ENCODE peak calls at places on chromosome 20, in nine cellular contexts. One of them, this sample, is unnamed.

GRCh38 chr20:19977373-19977770 is 39.8 kb upstream of the NAA20 start:
- DNase-seq in suprapubic skin: no peak
- DNase-seq in left lung: no peak
- DNase-seq in central memory CD4-positive, alpha-beta T cell: no peak
- DNase-seq in mesenchymal stem cell: no peak
- DNase-seq in effector CD8-positive, alpha-beta T cell: no peak
- DNase-seq in pons: no peak
- DNase-seq in posterior cingulate gyrus: no peak
- DNase-seq in stimulated activated CD4-positive, alpha-beta T cell treated with anti-CD3 and anti-CD28 coated beads, Interleukin-4, amount 100 ng/mL, for 4 hours: no peak
- DNase-seq in this sample: no peak

GRCh38 chr20:23371496-23371895 is 9.5 kb downstream of the GZF1 start:
- DNase-seq in central memory CD4-positive, alpha-beta T cell: no peak
- DNase-seq in suprapubic skin: no peak
- DNase-seq in mesenchymal stem cell: no peak
- DNase-seq in pons: no peak
- DNase-seq in stimulated activated CD4-positive, alpha-beta T cell treated with anti-CD3 and anti-CD28 coated beads, Interleukin-4, amount 100 ng/mL, for 4 hours: no peak
- DNase-seq in effector CD8-positive, alpha-beta T cell: no peak
- DNase-seq in left lung: no peak
- DNase-seq in posterior cingulate gyrus: no peak
- DNase-seq in this sample: no peak

GRCh38 chr20:47319517-47320252 is 36.8 kb downstream of the ZMYND8 start:
- DNase-seq in left lung: peak; percentile 75
- DNase-seq in posterior cingulate gyrus: peak; percentile 47
- DNase-seq in effector CD8-positive, alpha-beta T cell: no peak
- DNase-seq in central memory CD4-positive, alpha-beta T cell: no peak
- DNase-seq in stimulated activated CD4-positive, alpha-beta T cell treated with anti-CD3 and anti-CD28 coated beads, Interleukin-4, amount 100 ng/mL, for 4 hours: no peak
- DNase-seq in pons: peak; percentile 82
- DNase-seq in suprapubic skin: peak; percentile 84
- DNase-seq in mesenchymal stem cell: peak; percentile 83
- DNase-seq in this sample: no peak

GRCh38 chr20:54062812-54063280 is 7.5 kb downstream of the BCAS1 start:
- DNase-seq in posterior cingulate gyrus: no peak
- DNase-seq in mesenchymal stem cell: peak; percentile 45
- DNase-seq in stimulated activated CD4-positive, alpha-beta T cell treated with anti-CD3 and anti-CD28 coated beads, Interleukin-4, amount 100 ng/mL, for 4 hours: no peak
- DNase-seq in central memory CD4-positive, alpha-beta T cell: peak; percentile 13
- DNase-seq in pons: peak; percentile 89
- DNase-seq in suprapubic skin: no peak
- DNase-seq in effector CD8-positive, alpha-beta T cell: no peak
- DNase-seq in left lung: no peak
- DNase-seq in this sample: no peak

GRCh38 chr20:2150660-2151059 is 49.0 kb downstream of the STK35 start:
- DNase-seq in effector CD8-positive, alpha-beta T cell: no peak
- DNase-seq in posterior cingulate gyrus: no peak
- DNase-seq in pons: no peak
- DNase-seq in central memory CD4-positive, alpha-beta T cell: no peak
- DNase-seq in left lung: no peak
- DNase-seq in stimulated activated CD4-positive, alpha-beta T cell treated with anti-CD3 and anti-CD28 coated beads, Interleukin-4, amount 100 ng/mL, for 4 hours: no peak
- DNase-seq in mesenchymal stem cell: no peak
- DNase-seq in suprapubic skin: no peak
- DNase-seq in this sample: no peak

GRCh38 chr20:13941031-13941430 is 49.4 kb downstream of the SEL1L2 start:
- DNase-seq in mesenchymal stem cell: no peak
- DNase-seq in stimulated activated CD4-positive, alpha-beta T cell treated with anti-CD3 and anti-CD28 coated beads, Interleukin-4, amount 100 ng/mL, for 4 hours: no peak
- DNase-seq in central memory CD4-positive, alpha-beta T cell: no peak
- DNase-seq in left lung: no peak
- DNase-seq in posterior cingulate gyrus: no peak
- DNase-seq in effector CD8-positive, alpha-beta T cell: no peak
- DNase-seq in pons: no peak
- DNase-seq in suprapubic skin: no peak
- DNase-seq in this sample: no peak

GRCh38 chr20:48697845-48698491 is 129.8 kb downstream of the PREX1 start:
- DNase-seq in stimulated activated CD4-positive, alpha-beta T cell treated with anti-CD3 and anti-CD28 coated beads, Interleukin-4, amount 100 ng/mL, for 4 hours: no peak
- DNase-seq in central memory CD4-positive, alpha-beta T cell: no peak
- DNase-seq in effector CD8-positive, alpha-beta T cell: no peak
- DNase-seq in left lung: peak; percentile 89
- DNase-seq in mesenchymal stem cell: peak; percentile 53
- DNase-seq in pons: peak; percentile 77
- DNase-seq in posterior cingulate gyrus: no peak
- DNase-seq in suprapubic skin: no peak
- DNase-seq in this sample: no peak

GRCh38 chr20:35901678-35902544 is 52.4 kb downstream of the SCAND1 start:
- DNase-seq in central memory CD4-positive, alpha-beta T cell: no peak
- DNase-seq in stimulated activated CD4-positive, alpha-beta T cell treated with anti-CD3 and anti-CD28 coated beads, Interleukin-4, amount 100 ng/mL, for 4 hours: no peak
- DNase-seq in effector CD8-positive, alpha-beta T cell: no peak
- DNase-seq in mesenchymal stem cell: peak; percentile 92
- DNase-seq in pons: no peak
- DNase-seq in left lung: no peak
- DNase-seq in posterior cingulate gyrus: no peak
- DNase-seq in suprapubic skin: no peak
- DNase-seq in this sample: no peak

GRCh38 chr20:9294081-9294480 is 220.3 kb upstream of the LAMP5 start:
- DNase-seq in posterior cingulate gyrus: no peak
- DNase-seq in left lung: no peak
- DNase-seq in pons: no peak
- DNase-seq in suprapubic skin: no peak
- DNase-seq in effector CD8-positive, alpha-beta T cell: no peak
- DNase-seq in central memory CD4-positive, alpha-beta T cell: no peak
- DNase-seq in stimulated activated CD4-positive, alpha-beta T cell treated with anti-CD3 and anti-CD28 coated beads, Interleukin-4, amount 100 ng/mL, for 4 hours: no peak
- DNase-seq in mesenchymal stem cell: peak; percentile 77
- DNase-seq in this sample: no peak

GRCh38 chr20:42027746-42028268 is 409.6 kb upstream of the CHD6 start:
- DNase-seq in mesenchymal stem cell: no peak
- DNase-seq in posterior cingulate gyrus: no peak
- DNase-seq in suprapubic skin: no peak
- DNase-seq in effector CD8-positive, alpha-beta T cell: no peak
- DNase-seq in central memory CD4-positive, alpha-beta T cell: no peak
- DNase-seq in pons: no peak
- DNase-seq in stimulated activated CD4-positive, alpha-beta T cell treated with anti-CD3 and anti-CD28 coated beads, Interleukin-4, amount 100 ng/mL, for 4 hours: no peak
- DNase-seq in left lung: no peak
- DNase-seq in this sample: no peak

GRCh38 chr20:57893364-57894001 is 183.7 kb upstream of the PMEPA1 start:
- DNase-seq in stimulated activated CD4-positive, alpha-beta T cell treated with anti-CD3 and anti-CD28 coated beads, Interleukin-4, amount 100 ng/mL, for 4 hours: no peak
- DNase-seq in left lung: no peak
- DNase-seq in mesenchymal stem cell: no peak
- DNase-seq in effector CD8-positive, alpha-beta T cell: no peak
- DNase-seq in posterior cingulate gyrus: peak; percentile 25
- DNase-seq in pons: no peak
- DNase-seq in suprapubic skin: no peak
- DNase-seq in central memory CD4-positive, alpha-beta T cell: no peak
- DNase-seq in this sample: no peak

GRCh38 chr20:34536798-34537394 is 20.7 kb downstream of the DYNLRB1 start:
- DNase-seq in effector CD8-positive, alpha-beta T cell: no peak
- DNase-seq in posterior cingulate gyrus: peak; percentile 68
- DNase-seq in stimulated activated CD4-positive, alpha-beta T cell treated with anti-CD3 and anti-CD28 coated beads, Interleukin-4, amount 100 ng/mL, for 4 hours: peak; percentile 45
- DNase-seq in pons: no peak
- DNase-seq in central memory CD4-positive, alpha-beta T cell: peak; percentile 31
- DNase-seq in mesenchymal stem cell: peak; percentile 31
- DNase-seq in suprapubic skin: no peak
- DNase-seq in left lung: no peak
- DNase-seq in this sample: no peak

GRCh38 chr20:20614391-20614790 is 98.1 kb downstream of the RALGAPA2 start:
- DNase-seq in central memory CD4-positive, alpha-beta T cell: no peak
- DNase-seq in suprapubic skin: no peak
- DNase-seq in pons: no peak
- DNase-seq in posterior cingulate gyrus: no peak
- DNase-seq in stimulated activated CD4-positive, alpha-beta T cell treated with anti-CD3 and anti-CD28 coated beads, Interleukin-4, amount 100 ng/mL, for 4 hours: no peak
- DNase-seq in mesenchymal stem cell: no peak
- DNase-seq in left lung: no peak
- DNase-seq in effector CD8-positive, alpha-beta T cell: no peak
- DNase-seq in this sample: no peak

GRCh38 chr20:24118781-24119175 is 130.2 kb upstream of the GGTLC1 start:
- DNase-seq in effector CD8-positive, alpha-beta T cell: no peak
- DNase-seq in posterior cingulate gyrus: no peak
- DNase-seq in central memory CD4-positive, alpha-beta T cell: no peak
- DNase-seq in mesenchymal stem cell: no peak
- DNase-seq in left lung: no peak
- DNase-seq in suprapubic skin: no peak
- DNase-seq in stimulated activated CD4-positive, alpha-beta T cell treated with anti-CD3 and anti-CD28 coated beads, Interleukin-4, amount 100 ng/mL, for 4 hours: no peak
- DNase-seq in pons: no peak
- DNase-seq in this sample: no peak

GRCh38 chr20:37179671-37180524 is 550 bp upstream of the MROH8 start:
- DNase-seq in pons: peak; percentile 22
- DNase-seq in left lung: no peak
- DNase-seq in central memory CD4-positive, alpha-beta T cell: no peak
- DNase-seq in posterior cingulate gyrus: no peak
- DNase-seq in suprapubic skin: no peak
- DNase-seq in stimulated activated CD4-positive, alpha-beta T cell treated with anti-CD3 and anti-CD28 coated beads, Interleukin-4, amount 100 ng/mL, for 4 hours: peak; percentile 15
- DNase-seq in effector CD8-positive, alpha-beta T cell: no peak
- DNase-seq in mesenchymal stem cell: peak; percentile 70
- DNase-seq in this sample: no peak

GRCh38 chr20:49775229-49775693 is 37.4 kb upstream of the SLC9A8 start:
- DNase-seq in central memory CD4-positive, alpha-beta T cell: no peak
- DNase-seq in effector CD8-positive, alpha-beta T cell: no peak
- DNase-seq in left lung: peak; percentile 64
- DNase-seq in stimulated activated CD4-positive, alpha-beta T cell treated with anti-CD3 and anti-CD28 coated beads, Interleukin-4, amount 100 ng/mL, for 4 hours: no peak
- DNase-seq in posterior cingulate gyrus: no peak
- DNase-seq in pons: no peak
- DNase-seq in mesenchymal stem cell: peak; percentile 94
- DNase-seq in suprapubic skin: no peak
- DNase-seq in this sample: no peak

GRCh38 chr20:16865406-16865805 is 117.2 kb downstream of the OTOR start:
- DNase-seq in effector CD8-positive, alpha-beta T cell: no peak
- DNase-seq in mesenchymal stem cell: no peak
- DNase-seq in pons: no peak
- DNase-seq in posterior cingulate gyrus: no peak
- DNase-seq in central memory CD4-positive, alpha-beta T cell: no peak
- DNase-seq in stimulated activated CD4-positive, alpha-beta T cell treated with anti-CD3 and anti-CD28 coated beads, Interleukin-4, amount 100 ng/mL, for 4 hours: no peak
- DNase-seq in suprapubic skin: no peak
- DNase-seq in left lung: no peak
- DNase-seq in this sample: no peak

GRCh38 chr20:24698189-24698588 is 228.8 kb downstream of the SYNDIG1 start:
- DNase-seq in effector CD8-positive, alpha-beta T cell: no peak
- DNase-seq in stimulated activated CD4-positive, alpha-beta T cell treated with anti-CD3 and anti-CD28 coated beads, Interleukin-4, amount 100 ng/mL, for 4 hours: no peak
- DNase-seq in mesenchymal stem cell: no peak
- DNase-seq in pons: no peak
- DNase-seq in posterior cingulate gyrus: no peak
- DNase-seq in suprapubic skin: peak; percentile 56
- DNase-seq in left lung: no peak
- DNase-seq in central memory CD4-positive, alpha-beta T cell: no peak
- DNase-seq in this sample: no peak

GRCh38 chr20:56796345-56796744 is 167.2 kb downstream of the TFAP2C start:
- DNase-seq in suprapubic skin: no peak
- DNase-seq in central memory CD4-positive, alpha-beta T cell: no peak
- DNase-seq in effector CD8-positive, alpha-beta T cell: no peak
- DNase-seq in left lung: no peak
- DNase-seq in mesenchymal stem cell: no peak
- DNase-seq in pons: no peak
- DNase-seq in posterior cingulate gyrus: no peak
- DNase-seq in stimulated activated CD4-positive, alpha-beta T cell treated with anti-CD3 and anti-CD28 coated beads, Interleukin-4, amount 100 ng/mL, for 4 hours: no peak
- DNase-seq in this sample: no peak

GRCh38 chr20:58994390-58995159 is 12.5 kb downstream of the CTSZ start:
- DNase-seq in central memory CD4-positive, alpha-beta T cell: no peak
- DNase-seq in posterior cingulate gyrus: no peak
- DNase-seq in left lung: no peak
- DNase-seq in suprapubic skin: no peak
- DNase-seq in effector CD8-positive, alpha-beta T cell: no peak
- DNase-seq in pons: no peak
- DNase-seq in stimulated activated CD4-positive, alpha-beta T cell treated with anti-CD3 and anti-CD28 coated beads, Interleukin-4, amount 100 ng/mL, for 4 hours: no peak
- DNase-seq in mesenchymal stem cell: no peak
- DNase-seq in this sample: no peak

GRCh38 chr20:45136911-45137310 is 12.6 kb upstream of the WFDC12 start:
- DNase-seq in pons: no peak
- DNase-seq in left lung: no peak
- DNase-seq in mesenchymal stem cell: no peak
- DNase-seq in posterior cingulate gyrus: no peak
- DNase-seq in effector CD8-positive, alpha-beta T cell: no peak
- DNase-seq in suprapubic skin: no peak
- DNase-seq in stimulated activated CD4-positive, alpha-beta T cell treated with anti-CD3 and anti-CD28 coated beads, Interleukin-4, amount 100 ng/mL, for 4 hours: no peak
- DNase-seq in central memory CD4-positive, alpha-beta T cell: no peak
- DNase-seq in this sample: no peak

GRCh38 chr20:10636326-10636818 is 37.4 kb downstream of the JAG1 start:
- DNase-seq in suprapubic skin: no peak
- DNase-seq in posterior cingulate gyrus: no peak
- DNase-seq in pons: no peak
- DNase-seq in effector CD8-positive, alpha-beta T cell: no peak
- DNase-seq in central memory CD4-positive, alpha-beta T cell: no peak
- DNase-seq in mesenchymal stem cell: peak; percentile 43
- DNase-seq in left lung: no peak
- DNase-seq in stimulated activated CD4-positive, alpha-beta T cell treated with anti-CD3 and anti-CD28 coated beads, Interleukin-4, amount 100 ng/mL, for 4 hours: no peak
- DNase-seq in this sample: no peak

GRCh38 chr20:57198359-57199072 is 67.9 kb downstream of the BMP7 start:
- DNase-seq in posterior cingulate gyrus: no peak
- DNase-seq in stimulated activated CD4-positive, alpha-beta T cell treated with anti-CD3 and anti-CD28 coated beads, Interleukin-4, amount 100 ng/mL, for 4 hours: no peak
- DNase-seq in left lung: no peak
- DNase-seq in mesenchymal stem cell: peak; percentile 11
- DNase-seq in central memory CD4-positive, alpha-beta T cell: no peak
- DNase-seq in effector CD8-positive, alpha-beta T cell: no peak
- DNase-seq in suprapubic skin: no peak
- DNase-seq in pons: no peak
- DNase-seq in this sample: no peak

GRCh38 chr20:43726811-43727338 is at the start of gene GTSF1L:
- DNase-seq in left lung: no peak
- DNase-seq in mesenchymal stem cell: no peak
- DNase-seq in suprapubic skin: no peak
- DNase-seq in pons: no peak
- DNase-seq in central memory CD4-positive, alpha-beta T cell: no peak
- DNase-seq in effector CD8-positive, alpha-beta T cell: no peak
- DNase-seq in posterior cingulate gyrus: no peak
- DNase-seq in stimulated activated CD4-positive, alpha-beta T cell treated with anti-CD3 and anti-CD28 coated beads, Interleukin-4, amount 100 ng/mL, for 4 hours: no peak
- DNase-seq in this sample: no peak

GRCh38 chr20:40809361-40809760 is 120.3 kb upstream of the MAFB start:
- DNase-seq in left lung: no peak
- DNase-seq in effector CD8-positive, alpha-beta T cell: no peak
- DNase-seq in central memory CD4-positive, alpha-beta T cell: no peak
- DNase-seq in suprapubic skin: no peak
- DNase-seq in posterior cingulate gyrus: no peak
- DNase-seq in pons: no peak
- DNase-seq in mesenchymal stem cell: no peak
- DNase-seq in stimulated activated CD4-positive, alpha-beta T cell treated with anti-CD3 and anti-CD28 coated beads, Interleukin-4, amount 100 ng/mL, for 4 hours: no peak
- DNase-seq in this sample: no peak

GRCh38 chr20:40777653-40778052 is 88.6 kb upstream of the MAFB start:
- DNase-seq in effector CD8-positive, alpha-beta T cell: no peak
- DNase-seq in pons: no peak
- DNase-seq in mesenchymal stem cell: no peak
- DNase-seq in left lung: no peak
- DNase-seq in posterior cingulate gyrus: no peak
- DNase-seq in suprapubic skin: no peak
- DNase-seq in central memory CD4-positive, alpha-beta T cell: no peak
- DNase-seq in stimulated activated CD4-positive, alpha-beta T cell treated with anti-CD3 and anti-CD28 coated beads, Interleukin-4, amount 100 ng/mL, for 4 hours: no peak
- DNase-seq in this sample: no peak

GRCh38 chr20:36784900-36785299 is 11.3 kb upstream of the DSN1 start:
- DNase-seq in posterior cingulate gyrus: no peak
- DNase-seq in effector CD8-positive, alpha-beta T cell: no peak
- DNase-seq in left lung: no peak
- DNase-seq in pons: no peak
- DNase-seq in central memory CD4-positive, alpha-beta T cell: no peak
- DNase-seq in stimulated activated CD4-positive, alpha-beta T cell treated with anti-CD3 and anti-CD28 coated beads, Interleukin-4, amount 100 ng/mL, for 4 hours: no peak
- DNase-seq in mesenchymal stem cell: no peak
- DNase-seq in suprapubic skin: no peak
- DNase-seq in this sample: no peak

GRCh38 chr20:17725094-17725835 is 25.5 kb downstream of the BANF2 start:
- DNase-seq in stimulated activated CD4-positive, alpha-beta T cell treated with anti-CD3 and anti-CD28 coated beads, Interleukin-4, amount 100 ng/mL, for 4 hours: no peak
- DNase-seq in effector CD8-positive, alpha-beta T cell: no peak
- DNase-seq in posterior cingulate gyrus: no peak
- DNase-seq in suprapubic skin: no peak
- DNase-seq in central memory CD4-positive, alpha-beta T cell: no peak
- DNase-seq in pons: no peak
- DNase-seq in left lung: peak; percentile 86
- DNase-seq in mesenchymal stem cell: no peak
- DNase-seq in this sample: no peak

GRCh38 chr20:22586645-22587310 is 2.4 kb upstream of the FOXA2 start:
- DNase-seq in posterior cingulate gyrus: peak; percentile 4
- DNase-seq in mesenchymal stem cell: no peak
- DNase-seq in effector CD8-positive, alpha-beta T cell: no peak
- DNase-seq in central memory CD4-positive, alpha-beta T cell: no peak
- DNase-seq in suprapubic skin: no peak
- DNase-seq in stimulated activated CD4-positive, alpha-beta T cell treated with anti-CD3 and anti-CD28 coated beads, Interleukin-4, amount 100 ng/mL, for 4 hours: no peak
- DNase-seq in pons: no peak
- DNase-seq in left lung: no peak
- DNase-seq in this sample: no peak

GRCh38 chr20:58503668-58504067 is 11.5 kb downstream of the APCDD1L start:
- DNase-seq in left lung: no peak
- DNase-seq in pons: no peak
- DNase-seq in posterior cingulate gyrus: no peak
- DNase-seq in mesenchymal stem cell: no peak
- DNase-seq in central memory CD4-positive, alpha-beta T cell: no peak
- DNase-seq in suprapubic skin: peak; percentile 58
- DNase-seq in effector CD8-positive, alpha-beta T cell: no peak
- DNase-seq in stimulated activated CD4-positive, alpha-beta T cell treated with anti-CD3 and anti-CD28 coated beads, Interleukin-4, amount 100 ng/mL, for 4 hours: no peak
- DNase-seq in this sample: no peak

GRCh38 chr20:38094373-38094775 is 60.8 kb downstream of the RPRD1B start:
- DNase-seq in central memory CD4-positive, alpha-beta T cell: peak; percentile 14
- DNase-seq in left lung: no peak
- DNase-seq in suprapubic skin: no peak
- DNase-seq in effector CD8-positive, alpha-beta T cell: no peak
- DNase-seq in pons: no peak
- DNase-seq in posterior cingulate gyrus: no peak
- DNase-seq in mesenchymal stem cell: peak; percentile 86
- DNase-seq in stimulated activated CD4-positive, alpha-beta T cell treated with anti-CD3 and anti-CD28 coated beads, Interleukin-4, amount 100 ng/mL, for 4 hours: peak; percentile 22
- DNase-seq in this sample: no peak

This sample was measured in activated CD4-positive, CD25-positive, alpha-beta regulatory T cell treated with anti-CD3 and anti-CD28 coated beads, Interleukin-2, amount 50 U/mL, for 72 hours.